ENCODE peak calls at places on chromosomes 4 and X, in ten cellular contexts. J is GM23338; Z is heart left ventricle; E is CD4-positive, alpha-beta T cell; V is ovary; Q is cardiac muscle cell; C is prostate gland; Y is psoas muscle; P is fibroblast of lung; D is CD8-positive, alpha-beta memory T cell. K is an unnamed sample.

GRCh38 chrX:131063613-131064012 is 5.5 kb downstream of the ARHGAP36 start:
- DNase-seq in V (no peak), Q (no peak), P (no peak), C (no peak), D (no peak), E (no peak), Z (no peak), J (peak; percentile 63), Y (no peak), K (no peak)

GRCh38 chr4:36385951-36386561 is 104.6 kb downstream of the DTHD1 start:
- DNase-seq in Q (no peak), D (peak; percentile 82), P (no peak), C (no peak), Y (no peak), Z (no peak), V (no peak), E (peak; percentile 27), J (no peak), K (no peak)

GRCh38 chrX:72245461-72246089 is 6.7 kb upstream of the ERCC6L start:
- DNase-seq in P (peak; percentile 36), Z (peak; percentile 62), Q (peak; percentile 71), E (peak; percentile 22), Y (peak; percentile 69), V (no peak), C (peak; percentile 30), J (peak; percentile 74), D (no peak), K (no peak)

GRCh38 chr4:3305610-3306371 is 13.0 kb downstream of the RGS12 start:
- DNase-seq in V (no peak), Z (no peak), J (no peak), P (peak; percentile 41), C (no peak), Y (no peak), D (peak; percentile 34), E (no peak), Q (peak; percentile 18), K (no peak)

GRCh38 chr4:78121338-78121904 is 64.3 kb downstream of the FRAS1 start:
- DNase-seq in P (no peak), D (no peak), E (no peak), V (no peak), Z (peak; percentile 77), Q (no peak), J (no peak), C (peak; percentile 17), Y (peak; percentile 74), K (no peak)

GRCh38 chr4:67883463-67883862 is 339 bp downstream of the TMPRSS11D start:
- DNase-seq in Q (no peak), V (no peak), P (no peak), Y (no peak), E (no peak), Z (no peak), C (no peak), D (no peak), J (no peak), K (no peak)

GRCh38 chr4:82905205-82905604 is 4.7 kb downstream of the THAP9 start:
- DNase-seq in P (peak; percentile 65), Y (no peak), C (no peak), J (no peak), V (no peak), D (peak; percentile 33), Q (peak; percentile 22), Z (no peak), E (no peak), K (peak; percentile 26)

GRCh38 chrX:9555354-9555753 is 90.5 kb downstream of the TBL1X start:
- DNase-seq in Y (no peak), E (no peak), C (no peak), J (no peak), P (peak; percentile 4), Z (no peak), V (no peak), D (no peak), Q (peak; percentile 8), K (no peak)

GRCh38 chr4:103443324-103443723 is 245.2 kb upstream of the CENPE start:
- DNase-seq in P (no peak), J (no peak), Z (no peak), C (no peak), V (no peak), D (no peak), E (no peak), Y (no peak), Q (no peak), K (no peak)

GRCh38 chrX:40098264-40099045 is 697 bp upstream of the BCOR start:
- DNase-seq in J (peak; percentile 72), D (peak; percentile 71), Q (peak; percentile 63), Z (peak; percentile 66), E (peak; percentile 60), Y (peak; percentile 71), V (peak; percentile 52), P (peak; percentile 56), C (peak; percentile 31), K (no peak)

GRCh38 chrX:8627796-8628195 is 104.1 kb downstream of the ANOS1 start:
- DNase-seq in J (no peak), C (no peak), V (no peak), D (no peak), Q (peak; percentile 24), E (no peak), Z (no peak), P (peak; percentile 22), Y (no peak), K (no peak)

GRCh38 chrX:148412006-148412405 is 88.4 kb upstream of the AFF2 start:
- DNase-seq in Y (no peak), Z (no peak), P (peak; percentile 33), E (no peak), J (no peak), Q (no peak), D (no peak), C (no peak), V (no peak), K (no peak)

GRCh38 chr4:123706961-123707360 is 310.4 kb downstream of the SPRY1 start:
- DNase-seq in Z (no peak), E (no peak), V (no peak), Q (no peak), D (no peak), J (no peak), C (no peak), Y (no peak), P (peak; percentile 61), K (no peak)

GRCh38 chr4:78578674-78579430 is 27.3 kb downstream of the ANXA3 start:
- DNase-seq in Q (no peak), D (no peak), Z (no peak), E (no peak), J (no peak), P (no peak), Y (no peak), C (no peak), V (no peak), K (no peak)

GRCh38 chrX:39935414-39936064 is 162.2 kb downstream of the BCOR start:
- DNase-seq in V (no peak), Y (no peak), Z (no peak), C (no peak), J (no peak), E (no peak), Q (no peak), P (peak; percentile 25), D (no peak), K (no peak)

GRCh38 chr4:86594559-86595425 is 677 bp downstream of the PTPN13 start:
- DNase-seq in Z (peak; percentile 28), V (peak; percentile 47), P (peak; percentile 88), C (peak; percentile 48), Y (peak; percentile 50), Q (peak; percentile 84), D (peak; percentile 7), E (peak; percentile 2), J (peak; percentile 65), K (no peak)

GRCh38 chr4:86596802-86597201 is 2.7 kb downstream of the PTPN13 start:
- DNase-seq in Y (no peak), P (peak; percentile 18), J (no peak), D (no peak), Q (peak; percentile 22), Z (no peak), V (no peak), C (no peak), E (no peak), K (no peak)

GRCh38 chr4:86595426-86595805 is 1.3 kb downstream of the PTPN13 start:
- DNase-seq in P (peak; percentile 45), Q (peak; percentile 49), V (peak; percentile 24), J (no peak), Y (no peak), C (peak; percentile 23), E (no peak), Z (no peak), D (no peak), K (no peak)

GRCh38 chr4:86593726-86594558 is at the start of gene PTPN13:
- DNase-seq in E (peak; percentile 67), D (peak; percentile 55), Q (peak; percentile 99), Z (peak; percentile 96), V (peak; percentile 100), J (peak; percentile 100), P (peak; percentile 99), Y (peak; percentile 94), C (peak; percentile 99), K (peak; percentile 95)

GRCh38 chr4:86592553-86593249 is 1.4 kb upstream of the PTPN13 start:
- DNase-seq in V (no peak), E (no peak), Z (no peak), Q (no peak), D (no peak), P (peak; percentile 61), J (no peak), Y (no peak), C (no peak), K (no peak)
- H3K27ac ChIP-seq in V (peak overlapping the region; percentile 32), E (no peak overlapping the region), Z (no peak overlapping the region), Q (peak overlapping the region; percentile 94), D (no peak overlapping the region), P (no peak overlapping the region), J (peak overlapping the region; percentile 83), Y (no peak overlapping the region), C (peak overlapping the region; percentile 86), K (peak overlapping the region; percentile 75)

GRCh38 chrX:122866527-122866926 is 317.6 kb upstream of the GRIA3 start:
- DNase-seq in E (no peak), P (peak; percentile 92), V (no peak), J (no peak), Y (no peak), C (no peak), D (no peak), Z (no peak), Q (peak; percentile 44), K (no peak)
- H3K27ac ChIP-seq in E (no peak overlapping the region), P (no peak overlapping the region), V (no peak overlapping the region), J (no peak overlapping the region), Y (no peak overlapping the region), C (no peak overlapping the region), D (no peak overlapping the region), Z (no peak overlapping the region), Q (no peak overlapping the region), K (peak overlapping the region; percentile 95)

GRCh38 chrX:154362085-154362742 is 12.2 kb downstream of the FLNA start:
- DNase-seq in Z (no peak), D (no peak), Q (no peak), J (no peak), E (no peak), V (no peak), Y (no peak), C (no peak), P (no peak), K (no peak)
- H3K27ac ChIP-seq in Z (no peak overlapping the region), D (no peak overlapping the region), Q (no peak overlapping the region), J (no peak overlapping the region), E (no peak overlapping the region), V (no peak overlapping the region), Y (no peak overlapping the region), C (no peak overlapping the region), P (no peak overlapping the region), K (no peak overlapping the region)

DNA sequence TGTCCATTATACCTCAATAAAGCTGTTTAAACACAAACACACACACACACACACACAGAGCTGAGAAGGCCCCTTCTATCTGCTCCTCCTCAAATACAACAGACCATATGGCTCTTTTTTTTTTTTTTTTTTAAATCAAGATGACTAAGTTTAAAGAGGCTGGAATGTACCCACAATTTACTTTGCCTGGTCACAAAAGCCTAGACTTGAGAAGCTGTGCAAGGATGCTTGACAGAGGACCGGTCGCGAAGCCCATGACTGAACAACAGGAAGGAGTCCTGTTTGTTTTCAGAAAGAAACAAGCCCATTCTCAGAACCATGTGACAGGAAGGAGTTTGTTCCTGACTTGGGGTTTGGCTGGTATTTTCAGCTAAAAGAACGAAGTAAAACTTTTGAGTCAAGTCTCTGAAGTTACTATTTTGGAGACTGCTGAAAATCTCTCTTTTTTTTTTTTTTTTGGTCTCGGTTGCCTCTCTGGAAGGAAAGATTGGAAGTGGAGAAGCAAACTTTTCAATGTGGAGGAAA is 650.9 kb upstream of the TENM3 start:
- DNase-seq in Z (no peak), P (peak; percentile 55), Q (peak; percentile 9), C (no peak), J (no peak), D (no peak), Y (no peak), E (no peak), V (no peak), K (no peak)
- H3K27ac ChIP-seq in Z (no peak overlapping the region), P (no peak overlapping the region), Q (no peak overlapping the region), C (no peak overlapping the region), J (no peak overlapping the region), D (no peak overlapping the region), Y (no peak overlapping the region), E (no peak overlapping the region), V (no peak overlapping the region), K (no peak overlapping the region)